ENCODE peak calls at places on chromosomes 16 and 17, in six cellular contexts. V is HepG2, O is SK-N-SH, T is A549, N is K562, Q is GM12878. Z is an unnamed sample.

GRCh38 chr16:88951989-88952388 is 25.0 kb downstream of the CBFA2T3 start:
- DNase-seq in V (no peak), O (no peak), T (no peak), N (no peak), Q (no peak), Z (no peak)

GRCh38 chr16:10551881-10552280 is 28.5 kb downstream of the EMP2 start:
- DNase-seq in V (no peak), O (no peak), T (no peak), N (no peak), Q (no peak), Z (no peak)

GRCh38 chr17:78421534-78422266 is 43.3 kb downstream of the PGS1 start:
- DNase-seq in V (peak; percentile 100), O (peak; percentile 98), T (peak; percentile 95), N (peak; percentile 86), Q (peak; percentile 7), Z (peak; percentile 65)

GRCh38 chr16:51159296-51159695 is 8.2 kb upstream of the SALL1 start:
- DNase-seq in V (no peak), O (no peak), T (no peak), N (no peak), Q (no peak), Z (no peak)

GRCh38 chr16:67883872-67884261 is 818 bp upstream of the NRN1L start:
- DNase-seq in V (peak; percentile 51), O (peak; percentile 90), T (peak; percentile 92), N (peak; percentile 62), Q (no peak), Z (peak; percentile 90)

GRCh38 chr17:17491031-17491471 is 5.1 kb downstream of the RASD1 start:
- DNase-seq in V (no peak), O (no peak), T (no peak), N (no peak), Q (no peak), Z (no peak)

GRCh38 chr16:89971495-89972243 is 23.1 kb downstream of the DEF8 start:
- DNase-seq in V (no peak), O (no peak), T (no peak), N (peak; percentile 60), Q (no peak), Z (no peak)

GRCh38 chr17:6651483-6652452 is at the start of the genes C17orf100 and MED31:
- DNase-seq in V (peak; percentile 95), O (peak; percentile 99), T (peak; percentile 99), N (peak; percentile 92), Q (peak; percentile 67), Z (no peak)

GRCh38 chr17:8237175-8237574 is 10.7 kb downstream of the CTC1 start:
- DNase-seq in V (no peak), O (no peak), T (no peak), N (no peak), Q (no peak), Z (no peak)

GRCh38 chr17:63138713-63139112 is 172.7 kb downstream of the TANC2 start:
- DNase-seq in V (no peak), O (no peak), T (no peak), N (no peak), Q (no peak), Z (no peak)

GRCh38 chr17:55990332-55991006 is 162.8 kb upstream of the ANKFN1 start:
- DNase-seq in V (no peak), O (no peak), T (no peak), N (no peak), Q (no peak), Z (peak; percentile 15)

GRCh38 chr16:66262253-66263167 is 104.0 kb upstream of the CDH5 start:
- DNase-seq in V (no peak), O (no peak), T (no peak), N (no peak), Q (no peak), Z (no peak)

GRCh38 chr16:11386791-11387546 is 41.7 kb downstream of the RMI2 start:
- DNase-seq in V (peak; percentile 74), O (no peak), T (peak; percentile 60), N (peak; percentile 68), Q (no peak), Z (peak; percentile 92)

GRCh38 chr17:988561-988960 is 8.4 kb upstream of the TIMM22 start:
- DNase-seq in V (no peak), O (no peak), T (no peak), N (no peak), Q (no peak), Z (no peak)

GRCh38 chr16:11665071-11665491 is 3.2 kb upstream of the SNN start:
- DNase-seq in V (no peak), O (no peak), T (no peak), N (no peak), Q (no peak), Z (no peak)

GRCh38 chr17:51640108-51640622 is 379.8 kb downstream of the UTP18 start:
- DNase-seq in V (peak; percentile 16), O (peak; percentile 27), T (peak; percentile 84), N (peak; percentile 15), Q (no peak), Z (no peak)

GRCh38 chr16:50102046-50102756 is 36.4 kb downstream of the HEATR3 start:
- DNase-seq in V (no peak), O (no peak), T (no peak), N (no peak), Q (no peak), Z (no peak)

GRCh38 chr17:40480501-40481003 is 20.9 kb downstream of the TNS4 start:
- DNase-seq in V (peak; percentile 68), O (no peak), T (peak; percentile 59), N (no peak), Q (peak; percentile 8), Z (no peak)

GRCh38 chr17:64022631-64023063 is 2.2 kb upstream of the ICAM2 start:
- DNase-seq in V (no peak), O (no peak), T (no peak), N (peak; percentile 50), Q (no peak), Z (no peak)

GRCh38 chr17:2247005-2247404 is 56.6 kb downstream of the SMG6 start:
- DNase-seq in V (no peak), O (no peak), T (no peak), N (no peak), Q (no peak), Z (no peak)

GRCh38 chr17:70022175-70022574 is 52.9 kb upstream of the KCNJ16 start:
- DNase-seq in V (no peak), O (no peak), T (no peak), N (no peak), Q (no peak), Z (no peak)

GRCh38 chr17:69358688-69359596 is 32.0 kb upstream of the ABCA5 start:
- DNase-seq in V (peak; percentile 44), O (peak; percentile 36), T (no peak), N (peak; percentile 6), Q (peak; percentile 4), Z (peak; percentile 21)

GRCh38 chr17:49968380-49969133 is 433 bp upstream of the DLX4 start:
- DNase-seq in V (peak; percentile 54), O (peak; percentile 97), T (peak; percentile 95), N (peak; percentile 75), Q (no peak), Z (no peak)

DNA sequence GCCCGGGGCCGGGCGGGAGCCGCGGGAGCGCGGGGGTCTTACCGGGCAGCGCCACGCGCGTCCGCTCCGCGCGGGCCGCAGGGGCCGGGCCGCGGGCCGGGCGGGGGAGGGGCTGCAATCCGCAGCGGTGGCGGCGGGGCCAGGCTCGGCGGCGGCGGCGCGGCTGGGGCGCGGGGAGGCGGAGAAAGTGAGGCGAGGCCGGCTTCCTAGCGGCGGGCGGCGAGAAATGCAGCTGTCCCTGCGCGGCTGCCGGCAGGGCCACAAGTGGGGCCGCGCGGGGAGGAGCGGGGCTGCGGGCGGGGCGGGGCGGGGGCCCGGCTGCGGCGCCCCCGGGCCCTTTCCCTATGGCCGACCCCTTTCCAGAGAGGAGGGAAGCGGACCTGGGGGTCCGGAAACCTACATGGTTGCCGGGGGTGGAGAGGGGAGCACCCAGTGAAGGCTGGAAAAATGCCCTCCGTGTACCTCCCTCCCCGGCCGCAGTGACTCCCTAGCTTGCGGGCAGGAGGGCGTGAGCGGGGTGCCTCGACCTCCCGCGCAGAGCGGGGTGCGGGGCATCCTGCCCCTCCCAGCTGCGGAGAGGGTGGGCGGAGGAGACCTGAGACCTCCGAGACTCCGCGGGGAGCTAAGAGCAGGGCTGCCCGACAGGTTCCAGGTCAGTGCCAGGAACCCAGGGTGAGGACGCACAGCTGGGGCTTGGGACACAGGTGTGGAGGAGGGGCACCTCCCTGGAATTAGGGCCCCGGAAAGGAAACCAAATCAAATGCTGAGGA is at the start of gene CUEDC1:
- DNase-seq in V (no peak), O (peak; percentile 98), T (peak; percentile 76), N (peak; percentile 77), Q (no peak), Z (no peak)
- TF ChIP-seq EP300 in V (no peak), O (no peak), T (no peak), N (no peak), Q (no peak), Z (no peak)

GRCh38 chr17:18959845-18960240 is 7.9 kb downstream of the SLC5A10 start:
- DNase-seq in V (no peak), O (no peak), T (no peak), N (no peak), Q (no peak), Z (no peak)
- TF ChIP-seq RAD21 in V (no peak), O (no peak), T (no peak), N (no peak), Q (no peak), Z (no peak)

DNA sequence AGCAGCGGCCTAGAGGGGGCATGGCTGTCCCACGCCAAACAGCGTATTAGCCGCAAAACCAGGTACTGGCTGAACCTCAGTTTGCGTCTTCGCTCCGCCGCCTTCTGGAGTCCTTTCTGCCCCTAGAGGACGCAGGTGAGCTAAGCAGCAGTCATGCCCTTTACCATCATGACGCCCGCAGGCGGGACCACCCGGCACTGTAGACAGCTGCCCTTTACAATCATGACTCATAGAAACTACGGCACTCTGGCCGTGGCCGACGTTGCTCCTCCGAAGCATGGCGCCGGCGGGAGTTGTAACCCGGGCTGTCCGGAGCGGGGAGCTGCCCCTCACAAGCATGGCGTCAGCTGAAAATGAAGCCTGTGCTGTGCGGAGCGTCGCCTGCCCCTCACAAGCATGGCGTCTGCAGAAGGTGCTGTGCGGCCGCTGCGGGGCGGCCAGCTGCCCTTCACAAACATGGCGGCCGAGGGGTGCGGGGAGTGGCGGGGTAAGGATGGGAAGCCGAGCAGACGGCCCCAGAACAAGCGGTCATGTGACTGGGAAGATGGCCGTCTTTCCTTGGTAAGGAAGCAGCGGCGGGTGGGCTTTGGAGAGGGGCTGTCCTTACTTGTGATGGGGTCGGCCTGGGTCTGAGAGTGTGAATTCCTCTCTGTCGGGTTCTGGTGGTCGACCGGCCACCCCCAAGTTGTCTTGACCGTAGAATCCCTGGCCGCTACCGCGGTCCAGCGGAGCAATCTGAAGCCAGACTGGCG is at the start of gene VPS35L:
- DNase-seq in V (peak; percentile 92), O (peak; percentile 93), T (peak; percentile 98), N (peak; percentile 96), Q (peak; percentile 94), Z (peak; percentile 97)
- TF ChIP-seq EP300 in V (no peak), O (no peak), T (no peak), N (peak; percentile 4), Q (no peak), Z (no peak)

GRCh38 chr16:27748868-27749546 is 199.1 kb downstream of the KATNIP start:
- DNase-seq in V (peak; percentile 25), O (no peak), T (peak; percentile 51), N (peak; percentile 85), Q (peak; percentile 1), Z (no peak)

GRCh38 chr16:27747946-27748345 is 198.0 kb downstream of the KATNIP start:
- DNase-seq in V (no peak), O (no peak), T (no peak), N (no peak), Q (no peak), Z (no peak)

GRCh38 chr16:27749547-27749875 is 199.6 kb downstream of the KATNIP start:
- DNase-seq in V (no peak), O (no peak), T (no peak), N (no peak), Q (no peak), Z (no peak)

GRCh38 chr16:27751676-27752075 is 201.7 kb downstream of the KATNIP start:
- DNase-seq in V (no peak), O (no peak), T (no peak), N (no peak), Q (no peak), Z (no peak)

GRCh38 chr16:27749946-27750345 is 200.0 kb downstream of the KATNIP start:
- DNase-seq in V (no peak), O (no peak), T (no peak), N (no peak), Q (no peak), Z (no peak)
- TF ChIP-seq RAD21 in V (no peak), O (no peak), T (no peak), N (no peak), Q (no peak), Z (no peak)

Z was measured in H1.